ENCODE peak calls at places on chromosome 14, in seven cellular contexts. E is NCI-H1092 treated with DMSO at 0.1 percent for 48 hours; V is NCI-H82; B is AG04449; R is colonic mucosa; X is stimulated activated CD4-positive, alpha-beta T cell treated with anti-CD3 and anti-CD28 coated beads, TNF-alpha, amount 100 ng/mL, for 4 hours; I is NCI-H510A treated with DMSO at 0.1 percent for 48 hours. M is an unnamed sample.
A peak's percentile ranks its signal among the peaks of the same experiment; 100 is the strongest.

GRCh38 chr14:99603965-99604765 is at the start of gene CCDC85C:
- DNase-seq in E (peak; percentile 94), V (peak; percentile 99), B (no peak), R (peak; percentile 91), X (peak; percentile 92), I (peak; percentile 90), M (peak; percentile 96)

GRCh38 chr14:67566908-67567307 is 33.2 kb downstream of the PIGH start:
- DNase-seq in E (no peak), V (peak; percentile 95), B (no peak), R (no peak), X (no peak), I (no peak), M (no peak)

GRCh38 chr14:104163541-104163940 is 25.2 kb downstream of the KIF26A start:
- DNase-seq in E (no peak), V (no peak), B (no peak), R (no peak), X (no peak), I (no peak), M (no peak)

GRCh38 chr14:71403673-71404072 is 496.4 kb downstream of the PCNX1 start:
- DNase-seq in E (peak; percentile 5), V (peak; percentile 34), B (no peak), R (peak; percentile 27), X (no peak), I (peak; percentile 62), M (no peak)

GRCh38 chr14:93056166-93056839 is 59.4 kb downstream of the ITPK1 start:
- DNase-seq in E (no peak), V (no peak), B (no peak), R (no peak), X (no peak), I (no peak), M (no peak)

GRCh38 chr14:77498120-77498979 is at the start of gene ISM2:
- DNase-seq in E (peak; percentile 49), V (peak; percentile 54), B (no peak), R (no peak), X (peak; percentile 6), I (peak; percentile 29), M (no peak)

GRCh38 chr14:21711360-21711961 is 37.8 kb upstream of the OR4E1 start:
- DNase-seq in E (peak; percentile 40), V (peak; percentile 55), B (peak; percentile 4), R (peak; percentile 51), X (no peak), I (peak; percentile 48), M (no peak)

GRCh38 chr14:102325791-102326345 is 6.3 kb downstream of the ZNF839 start:
- DNase-seq in E (no peak), V (no peak), B (no peak), R (no peak), X (no peak), I (no peak), M (no peak)

GRCh38 chr14:31159682-31160296 is 47.8 kb downstream of the HECTD1 start:
- DNase-seq in E (no peak), V (no peak), B (no peak), R (peak; percentile 24), X (no peak), I (no peak), M (no peak)

GRCh38 chr14:34501004-34501580 is 38.4 kb downstream of the EAPP start:
- DNase-seq in E (no peak), V (no peak), B (no peak), R (no peak), X (no peak), I (no peak), M (no peak)

GRCh38 chr14:59634617-59635016 is 58.0 kb upstream of the CCDC175 start:
- DNase-seq in E (peak; percentile 23), V (no peak), B (no peak), R (no peak), X (no peak), I (no peak), M (no peak)

GRCh38 chr14:32933943-32934890 is 4.5 kb upstream of the NPAS3 start:
- DNase-seq in E (peak; percentile 78), V (peak; percentile 74), B (no peak), R (no peak), X (no peak), I (peak; percentile 47), M (no peak)

GRCh38 chr14:34965365-34965764 is 17.4 kb upstream of the SRP54 start:
- DNase-seq in E (no peak), V (no peak), B (no peak), R (no peak), X (no peak), I (no peak), M (no peak)

GRCh38 chr14:58768977-58769376 is 131.2 kb downstream of the DACT1 start:
- DNase-seq in E (no peak), V (peak; percentile 80), B (no peak), R (no peak), X (no peak), I (no peak), M (no peak)

GRCh38 chr14:35576260-35576659 is 42.3 kb downstream of the INSM2 start:
- DNase-seq in E (no peak), V (peak; percentile 94), B (no peak), R (no peak), X (no peak), I (no peak), M (no peak)

GRCh38 chr14:58280954-58281787 is 17.2 kb upstream of the ARID4A start:
- DNase-seq in E (no peak), V (no peak), B (peak; percentile 80), R (peak; percentile 56), X (no peak), I (no peak), M (peak; percentile 52)

M was measured in GDM1.